ENCODE peak calls at places on chromosomes 11 and 22, in five cellular contexts. X, T, L, C and G are unnamed samples.

GRCh38 chr11:44629732-44630345 is 64.4 kb downstream of the CD82 start:
- DNase-seq in X (no peak), T (no peak), L (no peak), C (no peak), G (no peak)

GRCh38 chr11:15222777-15223176 is 108.1 kb downstream of the INSC start:
- DNase-seq in X (no peak), T (peak; percentile 17), L (no peak), C (no peak), G (peak; percentile 6)

GRCh38 chr22:49627217-49628181 is 200.2 kb downstream of the BRD1 start:
- DNase-seq in X (no peak), T (no peak), L (no peak), C (no peak), G (no peak)

GRCh38 chr11:63242089-63242762 is 1.2 kb downstream of the SLC22A25 start:
- DNase-seq in X (no peak), T (no peak), L (no peak), C (no peak), G (no peak)

GRCh38 chr11:9903579-9903978 is 239.7 kb downstream of the SWAP70 start:
- DNase-seq in X (no peak), T (no peak), L (no peak), C (no peak), G (no peak)

GRCh38 chr11:118581057-118581456 is 8.8 kb downstream of the ARCN1 start:
- DNase-seq in X (no peak), T (no peak), L (no peak), C (peak; percentile 45), G (no peak)

GRCh38 chr11:5364214-5364613 is 12.9 kb downstream of the OR51B6 start:
- DNase-seq in X (no peak), T (peak; percentile 73), L (no peak), C (no peak), G (peak; percentile 49)

GRCh38 chr11:46916669-46917108 is 1.7 kb downstream of the LRP4 start:
- DNase-seq in X (peak; percentile 77), T (peak; percentile 66), L (no peak), C (no peak), G (peak; percentile 74)

GRCh38 chr11:86869966-86870570 is 69.7 kb downstream of the PRSS23 start:
- DNase-seq in X (peak; percentile 79), T (peak; percentile 70), L (no peak), C (peak; percentile 42), G (peak; percentile 64)

GRCh38 chr11:64378335-64378884 is 19.4 kb downstream of the RPS6KA4 start:
- DNase-seq in X (no peak), T (peak; percentile 17), L (no peak), C (no peak), G (no peak)

GRCh38 chr11:106133529-106133928 is 56.1 kb downstream of the AASDHPPT start:
- DNase-seq in X (no peak), T (peak; percentile 10), L (no peak), C (no peak), G (peak; percentile 22)

GRCh38 chr11:123330471-123330870 is 99.6 kb upstream of the GRAMD1B start:
- DNase-seq in X (no peak), T (no peak), L (no peak), C (no peak), G (no peak)

GRCh38 chr11:44177905-44178304 is 82.4 kb downstream of the EXT2 start:
- DNase-seq in X (no peak), T (no peak), L (no peak), C (no peak), G (no peak)

GRCh38 chr22:37776639-37777005 is 31.1 kb upstream of the GCAT start:
- DNase-seq in X (no peak), T (no peak), L (no peak), C (no peak), G (peak; percentile 43)

GRCh38 chr11:1174441-1175370 is 17.0 kb downstream of the MUC5AC start:
- DNase-seq in X (no peak), T (no peak), L (no peak), C (no peak), G (no peak)

GRCh38 chr22:36026741-36027140 is 1.9 kb downstream of the RBFOX2 start:
- DNase-seq in X (no peak), T (peak; percentile 59), L (no peak), C (no peak), G (peak; percentile 69)

GRCh38 chr11:31690516-31690915 is 120.6 kb downstream of the PAX6 start:
- DNase-seq in X (no peak), T (no peak), L (no peak), C (no peak), G (no peak)

GRCh38 chr22:39282642-39283311 is 36.6 kb downstream of the RPL3 start:
- DNase-seq in X (no peak), T (no peak), L (no peak), C (no peak), G (no peak)

GRCh38 chr22:26998134-26998533 is 340.7 kb downstream of the MIAT start:
- DNase-seq in X (no peak), T (no peak), L (no peak), C (no peak), G (no peak)

GRCh38 chr11:124920870-124921609 is 2.0 kb downstream of the HEPN1 start:
- DNase-seq in X (peak; percentile 31), T (peak; percentile 55), L (no peak), C (no peak), G (peak; percentile 76)

GRCh38 chr11:58980159-58980843 is 41.0 kb downstream of the GLYATL1 start:
- DNase-seq in X (no peak), T (no peak), L (no peak), C (no peak), G (no peak)

GRCh38 chr22:50542416-50542927 is 3.2 kb upstream of the KLHDC7B start:
- DNase-seq in X (no peak), T (peak; percentile 64), L (no peak), C (no peak), G (peak; percentile 39)

GRCh38 chr11:80515097-80515496 is 1074.3 kb upstream of the TENM4 start:
- DNase-seq in X (no peak), T (no peak), L (no peak), C (no peak), G (no peak)

GRCh38 chr11:75035911-75036536 is 47.3 kb downstream of the NEU3 start:
- DNase-seq in X (no peak), T (no peak), L (no peak), C (no peak), G (no peak)

GRCh38 chr11:125494601-125494986 is 1.5 kb downstream of the FEZ1 start:
- DNase-seq in X (no peak), T (no peak), L (no peak), C (no peak), G (no peak)